ENCODE peak calls at places on chromosomes 6 and 20, in seven cellular contexts. B, Q, S, Y, A, P and J are unnamed samples.
A peak's percentile ranks its signal among the peaks of the same experiment; 100 is the strongest.

GRCh38 chr6:145820000-145820399 is 5.4 kb upstream of the FBXO30 start:
- DNase-seq in B (no peak), Y (no peak), Q (no peak), S (no peak), P (no peak), A (no peak), J (no peak)

GRCh38 chr6:30884521-30885480 is 482 bp downstream of the DDR1 start:
- DNase-seq in P (peak; percentile 62), A (peak; percentile 71), Q (no peak), Y (no peak), S (no peak), B (peak; percentile 52), J (peak; percentile 53)

GRCh38 chr6:34383171-34383631 is 9.3 kb downstream of the NUDT3 start:
- DNase-seq in B (no peak), Q (no peak), A (no peak), Y (no peak), P (no peak), S (no peak), J (no peak)

GRCh38 chr6:50128420-50129005 is 78.8 kb upstream of the DEFB112 start:
- DNase-seq in Y (no peak), P (no peak), A (no peak), B (no peak), Q (no peak), S (no peak), J (no peak)

GRCh38 chr20:6007094-6007528 is 46.7 kb downstream of the LRRN4 start:
- DNase-seq in A (no peak), S (no peak), Y (no peak), P (no peak), B (no peak), Q (no peak), J (no peak)

GRCh38 chr6:150409576-150410066 is 40.8 kb downstream of the IYD start:
- DNase-seq in B (peak; percentile 64), A (peak; percentile 77), Q (no peak), S (peak; percentile 67), P (peak; percentile 58), Y (no peak), J (peak; percentile 76)

GRCh38 chr6:72525821-72526550 is 95.9 kb upstream of the KCNQ5 start:
- DNase-seq in A (no peak), Y (no peak), P (no peak), Q (no peak), S (no peak), B (no peak), J (no peak)

GRCh38 chr6:156618600-156619205 is 158.5 kb upstream of the ARID1B start:
- DNase-seq in S (no peak), P (no peak), Y (no peak), B (no peak), A (no peak), Q (no peak), J (no peak)

GRCh38 chr6:2958802-2959201 is 12.6 kb downstream of the SERPINB6 start:
- DNase-seq in B (no peak), P (no peak), Y (no peak), S (no peak), A (peak; percentile 52), Q (no peak), J (no peak)

GRCh38 chr6:158586652-158587051 is 26.8 kb downstream of the TMEM181 start:
- DNase-seq in P (no peak), B (no peak), S (no peak), A (no peak), Y (no peak), Q (no peak), J (no peak)

GRCh38 chr6:135535989-135536414 is 38.5 kb upstream of the AHI1 start:
- DNase-seq in Y (peak; percentile 8), Q (peak; percentile 38), A (no peak), S (no peak), B (no peak), P (no peak), J (no peak)

GRCh38 chr6:70176853-70177550 is 125.9 kb downstream of the COL9A1 start:
- DNase-seq in B (no peak), S (no peak), Y (no peak), A (no peak), Q (no peak), P (no peak), J (no peak)

GRCh38 chr6:108779521-108779920 is 68.7 kb upstream of the ARMC2 start:
- DNase-seq in A (no peak), P (no peak), B (no peak), S (no peak), Q (no peak), Y (no peak), J (no peak)

GRCh38 chr6:42118162-42119001 is 24.0 kb downstream of the C6orf132 start:
- DNase-seq in Q (no peak), S (peak; percentile 86), Y (peak; percentile 90), A (no peak), P (peak; percentile 90), B (peak; percentile 85), J (peak; percentile 77)

GRCh38 chr20:40771848-40772247 is 82.8 kb upstream of the MAFB start:
- DNase-seq in A (no peak), S (no peak), Y (no peak), Q (no peak), B (no peak), P (no peak), J (no peak)

GRCh38 chr6:88895911-88896310 is 67.5 kb downstream of the RNGTT start:
- DNase-seq in B (no peak), Y (no peak), A (no peak), P (no peak), S (no peak), Q (no peak), J (no peak)

GRCh38 chr6:10140824-10141223 is 274.1 kb downstream of the TFAP2A start:
- DNase-seq in P (no peak), A (no peak), Y (no peak), S (no peak), B (no peak), Q (no peak), J (no peak)

GRCh38 chr6:88047510-88048150 is at the start of gene SPACA1:
- DNase-seq in Y (no peak), P (no peak), B (no peak), Q (no peak), S (peak; percentile 39), A (no peak), J (no peak)

DNA sequence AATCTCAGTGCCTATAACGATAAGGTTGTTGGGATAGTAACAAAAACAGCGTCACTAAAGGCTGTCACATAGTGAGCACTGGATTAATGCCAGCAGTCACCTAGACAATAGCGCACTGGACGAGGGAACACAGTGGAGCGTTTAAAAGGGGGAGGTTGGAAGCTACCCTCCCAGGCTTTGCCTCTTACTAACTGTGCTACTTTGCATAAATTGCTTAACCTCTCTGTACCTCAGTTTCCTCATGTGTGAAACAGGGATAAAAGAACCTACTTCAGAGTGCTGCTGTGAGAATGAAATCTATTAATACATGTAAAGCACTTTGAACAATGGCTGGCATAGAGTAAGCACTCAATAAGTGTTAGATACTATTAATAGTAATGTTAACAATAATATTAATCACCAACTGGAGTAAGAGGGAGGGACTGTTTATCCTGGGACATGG is 10.5 kb downstream of the BCL2L1 start:
- DNase-seq in Y (peak; percentile 71), Q (no peak), S (no peak), B (peak; percentile 53), A (peak; percentile 72), P (no peak), J (peak; percentile 57)
- H3K36me3 ChIP-seq in Y (no peaks in the 10 kb centered on the region), Q (peaks cover 34% of the 10 kb centered on the region), S (peaks cover 57% of the 10 kb centered on the region), B (no peaks in the 10 kb centered on the region), A (peaks cover 6% of the 10 kb centered on the region), P (peaks cover 4% of the 10 kb centered on the region), J (peaks cover 19% of the 10 kb centered on the region)

GRCh38 chr6:79469381-79470246 is 67.6 kb downstream of the LCA5 start:
- DNase-seq in A (no peak), P (no peak), B (no peak), Q (no peak), S (no peak), Y (no peak), J (no peak)

GRCh38 chr6:79467716-79468115 is 69.5 kb downstream of the LCA5 start:
- DNase-seq in Y (no peak), S (no peak), Q (no peak), A (no peak), B (no peak), P (no peak), J (no peak)

GRCh38 chr6:79468587-79468986 is 68.6 kb downstream of the LCA5 start:
- DNase-seq in Q (no peak), B (no peak), S (no peak), P (no peak), A (no peak), Y (no peak), J (no peak)

GRCh38 chr6:79466222-79466834 is 70.9 kb downstream of the LCA5 start:
- DNase-seq in A (no peak), Q (no peak), S (no peak), Y (no peak), B (no peak), P (no peak), J (no peak)

GRCh38 chr6:79468116-79468515 is 69.1 kb downstream of the LCA5 start:
- DNase-seq in Q (no peak), A (no peak), S (no peak), Y (no peak), P (no peak), B (no peak), J (no peak)
- H3K27me3 ChIP-seq in Q (no peaks in the 10 kb centered on the region), A (no peaks in the 10 kb centered on the region), S (no peaks in the 10 kb centered on the region), Y (no peaks in the 10 kb centered on the region), P (no peaks in the 10 kb centered on the region), B (no peaks in the 10 kb centered on the region), J (no peaks in the 10 kb centered on the region)

GRCh38 chr6:36210886-36211595 is 14.5 kb downstream of the BRPF3 start:
- DNase-seq in B (no peak), A (no peak), Y (no peak), S (no peak), Q (no peak), P (no peak), J (no peak)

GRCh38 chr6:36210157-36210556 is 13.6 kb downstream of the BRPF3 start:
- DNase-seq in P (peak; percentile 79), Q (no peak), A (no peak), Y (no peak), S (no peak), B (no peak), J (no peak)

GRCh38 chr6:36209606-36210005 is 13.1 kb downstream of the BRPF3 start:
- DNase-seq in B (no peak), P (peak; percentile 43), Q (no peak), A (no peak), S (no peak), Y (no peak), J (no peak)

GRCh38 chr6:36204068-36204753 is 7.7 kb downstream of the BRPF3 start:
- DNase-seq in Q (peak; percentile 77), A (no peak), S (no peak), P (no peak), B (no peak), Y (no peak), J (no peak)

GRCh38 chr6:36207155-36207554 is 10.6 kb downstream of the BRPF3 start:
- DNase-seq in S (no peak), B (no peak), P (peak; percentile 54), Q (no peak), Y (no peak), A (no peak), J (no peak)
- H3K36me3 ChIP-seq in S (peaks cover 93% of the 10 kb centered on the region), B (peaks cover 24% of the 10 kb centered on the region), P (peaks cover 20% of the 10 kb centered on the region), Q (peaks cover 52% of the 10 kb centered on the region), Y (peaks cover 10% of the 10 kb centered on the region), A (peaks cover 75% of the 10 kb centered on the region), J (peaks cover 98% of the 10 kb centered on the region)

DNA sequence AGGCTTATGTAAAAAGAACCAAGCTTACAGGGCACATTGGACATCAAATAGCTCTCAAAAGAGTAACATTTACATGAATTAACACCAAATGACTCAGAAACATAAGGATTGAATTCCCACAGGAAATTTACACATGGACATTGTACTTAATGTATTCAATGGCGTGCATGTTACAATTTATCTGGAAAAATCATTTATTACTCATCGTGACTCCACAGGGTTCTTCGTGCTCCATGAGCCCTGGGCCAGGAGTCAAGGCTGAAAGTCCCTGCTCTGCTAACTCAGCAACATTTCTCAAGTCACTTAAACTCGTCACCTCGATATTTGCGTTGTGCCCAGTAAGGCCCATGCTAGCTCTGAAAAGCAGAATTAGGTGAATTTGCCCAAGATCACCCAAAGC is 158.5 kb downstream of the PHACTR1 start:
- DNase-seq in B (no peak), Q (no peak), S (no peak), Y (no peak), A (no peak), P (no peak), J (no peak)
- H3K27me3 ChIP-seq in B (no peaks in the 10 kb centered on the region), Q (no peaks in the 10 kb centered on the region), S (no peaks in the 10 kb centered on the region), Y (no peaks in the 10 kb centered on the region), A (no peaks in the 10 kb centered on the region), P (no peaks in the 10 kb centered on the region), J (peaks cover 23% of the 10 kb centered on the region)